ENCODE peak calls at places on chromosomes 4 and X, in four cellular contexts. One of them, this sample, is unnamed.

GRCh38 chrX:10681167-10681566 is 60.8 kb upstream of the MID1 start:
- DNase-seq in PC-3: no peak
- DNase-seq in colonic mucosa: no peak
- DNase-seq in neural progenitor cell: no peak
- DNase-seq in this sample: no peak

GRCh38 chr4:155954118-155954503 is 445 bp upstream of the CTSO start:
- DNase-seq in PC-3: no peak
- DNase-seq in colonic mucosa: peak
- DNase-seq in neural progenitor cell: no peak
- DNase-seq in this sample: no peak

GRCh38 chrX:66672106-66672505 is 33.2 kb upstream of the EDA2R start:
- DNase-seq in PC-3: no peak
- DNase-seq in colonic mucosa: no peak
- DNase-seq in neural progenitor cell: no peak
- DNase-seq in this sample: no peak

GRCh38 chrX:124720532-124720931 is 374.2 kb downstream of the SH2D1A start:
- DNase-seq in PC-3: no peak
- DNase-seq in colonic mucosa: no peak
- DNase-seq in neural progenitor cell: no peak
- DNase-seq in this sample: no peak

GRCh38 chr4:7195546-7196282 is 3.4 kb downstream of the SORCS2 start:
- DNase-seq in PC-3: no peak
- DNase-seq in colonic mucosa: no peak
- DNase-seq in neural progenitor cell: no peak
- DNase-seq in this sample: no peak

GRCh38 chrX:545488-545887 is 85.1 kb upstream of the SHOX start:
- DNase-seq in PC-3: no peak
- DNase-seq in colonic mucosa: no peak
- DNase-seq in neural progenitor cell: peak
- DNase-seq in this sample: no peak

GRCh38 chr4:41456559-41457101 is 81.3 kb upstream of the LIMCH1 start:
- DNase-seq in PC-3: no peak
- DNase-seq in colonic mucosa: no peak
- DNase-seq in neural progenitor cell: no peak
- DNase-seq in this sample: no peak

GRCh38 chr4:122329876-122330595 is 48.8 kb upstream of the ADAD1 start:
- DNase-seq in PC-3: peak
- DNase-seq in colonic mucosa: no peak
- DNase-seq in neural progenitor cell: no peak
- DNase-seq in this sample: no peak

GRCh38 chr4:98359646-98360045 is 98.5 kb downstream of the RAP1GDS1 start:
- DNase-seq in PC-3: no peak
- DNase-seq in colonic mucosa: no peak
- DNase-seq in neural progenitor cell: no peak
- DNase-seq in this sample: no peak

GRCh38 chrX:132023896-132024386 is 839 bp downstream of the STK26 start:
- DNase-seq in PC-3: peak
- DNase-seq in colonic mucosa: peak
- DNase-seq in neural progenitor cell: peak
- DNase-seq in this sample: no peak

DNA sequence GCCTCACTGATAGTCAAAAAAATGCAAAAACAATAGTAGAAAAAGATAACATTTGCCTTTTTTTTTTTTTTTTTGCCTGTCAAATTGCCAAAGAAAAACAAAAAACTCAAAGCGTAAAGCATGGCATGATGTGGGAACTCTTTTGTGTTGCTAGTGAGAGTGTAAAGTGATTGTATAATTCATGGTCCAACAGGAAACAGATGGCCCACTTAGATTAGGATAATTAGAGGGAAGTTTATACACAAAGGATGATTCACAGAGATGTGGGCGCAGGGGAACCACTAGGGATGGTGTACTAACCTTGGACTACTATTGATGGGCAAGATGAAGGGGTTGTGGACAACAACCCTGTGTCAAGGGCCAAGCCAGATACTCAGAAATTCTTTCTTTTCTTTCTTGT is 16.4 kb downstream of the MCUB start:
- DNase-seq in PC-3: no peak
- DNase-seq in colonic mucosa: no peak
- DNase-seq in neural progenitor cell: no peak
- DNase-seq in this sample: no peak
- H3K27ac ChIP-seq in PC-3: no peak
- H3K27ac ChIP-seq in colonic mucosa: no peak
- H3K27ac ChIP-seq in neural progenitor cell: no peak
- H3K27ac ChIP-seq in this sample: no peak

GRCh38 chr4:158811216-158811540 is 42.4 kb downstream of the FNIP2 start:
- DNase-seq in PC-3: no peak
- DNase-seq in colonic mucosa: no peak
- DNase-seq in neural progenitor cell: no peak
- DNase-seq in this sample: no peak

GRCh38 chr4:158811704-158812103 is 42.9 kb downstream of the FNIP2 start:
- DNase-seq in PC-3: peak
- DNase-seq in colonic mucosa: peak
- DNase-seq in neural progenitor cell: no peak
- DNase-seq in this sample: peak

GRCh38 chr4:158808399-158808798 is 39.6 kb downstream of the FNIP2 start:
- DNase-seq in PC-3: no peak
- DNase-seq in colonic mucosa: no peak
- DNase-seq in neural progenitor cell: no peak
- DNase-seq in this sample: no peak

GRCh38 chr4:158810487-158811215 is 41.8 kb downstream of the FNIP2 start:
- DNase-seq in PC-3: peak
- DNase-seq in colonic mucosa: peak
- DNase-seq in neural progenitor cell: peak
- DNase-seq in this sample: no peak

GRCh38 chr4:158809611-158810486 is 41.0 kb downstream of the FNIP2 start:
- DNase-seq in PC-3: peak
- DNase-seq in colonic mucosa: peak
- DNase-seq in neural progenitor cell: no peak
- DNase-seq in this sample: no peak
- H3K9ac ChIP-seq in PC-3: peak
- H3K9ac ChIP-seq in colonic mucosa: no peak
- H3K9ac ChIP-seq in neural progenitor cell: no peak
- H3K9ac ChIP-seq in this sample: no peak

GRCh38 chrX:67998540-67998939 is 434.8 kb downstream of the OPHN1 start:
- DNase-seq in PC-3: no peak
- DNase-seq in colonic mucosa: no peak
- DNase-seq in neural progenitor cell: no peak
- DNase-seq in this sample: no peak
- H3K27ac ChIP-seq in PC-3: no peak
- H3K27ac ChIP-seq in colonic mucosa: no peak
- H3K27ac ChIP-seq in neural progenitor cell: no peak
- H3K27ac ChIP-seq in this sample: no peak

GRCh38 chrX:115591856-115592842 is 31.2 kb downstream of the PLS3 start:
- DNase-seq in PC-3: peak
- DNase-seq in colonic mucosa: no peak
- DNase-seq in neural progenitor cell: no peak
- DNase-seq in this sample: no peak

GRCh38 chrX:115591420-115591819 is 30.4 kb downstream of the PLS3 start:
- DNase-seq in PC-3: no peak
- DNase-seq in colonic mucosa: no peak
- DNase-seq in neural progenitor cell: no peak
- DNase-seq in this sample: no peak

GRCh38 chrX:115589419-115589818 is 28.4 kb downstream of the PLS3 start:
- DNase-seq in PC-3: peak
- DNase-seq in colonic mucosa: no peak
- DNase-seq in neural progenitor cell: no peak
- DNase-seq in this sample: no peak

GRCh38 chrX:115595049-115595448 is 34.1 kb downstream of the PLS3 start:
- DNase-seq in PC-3: no peak
- DNase-seq in colonic mucosa: no peak
- DNase-seq in neural progenitor cell: no peak
- DNase-seq in this sample: no peak

DNA sequence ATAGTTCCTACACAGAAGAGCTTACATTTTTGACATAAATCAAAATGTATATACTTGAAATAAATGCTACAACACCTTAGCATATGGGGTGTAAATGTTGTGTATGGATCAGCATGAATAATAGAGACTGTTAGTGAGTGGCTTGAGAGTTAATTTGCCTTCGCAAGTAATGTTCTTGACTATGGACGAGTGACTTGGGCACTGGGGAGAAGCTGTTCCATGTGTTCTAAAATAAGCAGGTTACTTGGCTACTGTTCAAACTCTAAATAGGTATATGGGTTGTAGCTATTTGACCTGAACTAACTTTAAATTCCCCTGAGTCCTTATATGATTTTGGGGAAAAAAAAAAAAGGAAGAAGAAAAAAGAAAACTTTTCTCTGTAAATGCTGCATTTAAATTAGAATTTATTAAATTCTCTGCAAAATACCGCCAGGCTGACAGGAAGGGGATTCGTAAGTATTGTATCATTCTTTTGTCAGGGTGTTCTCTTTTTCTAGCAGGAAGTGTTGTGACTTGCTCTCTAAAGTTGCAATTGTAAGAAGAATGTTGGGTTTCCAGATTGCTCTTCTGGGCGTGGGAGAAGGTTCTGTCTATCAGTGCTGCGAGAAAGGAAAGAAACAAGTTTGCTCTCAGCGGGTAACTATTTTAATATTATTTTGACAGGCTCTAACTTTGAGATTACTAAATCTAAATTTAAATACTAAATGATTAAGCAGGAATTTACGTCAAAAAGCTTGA is 32.2 kb downstream of the PLS3 start:
- DNase-seq in PC-3: peak
- DNase-seq in colonic mucosa: no peak
- DNase-seq in neural progenitor cell: no peak
- DNase-seq in this sample: no peak
- H3K9ac ChIP-seq in PC-3: peak
- H3K9ac ChIP-seq in colonic mucosa: no peak
- H3K9ac ChIP-seq in neural progenitor cell: no peak
- H3K9ac ChIP-seq in this sample: peak

GRCh38 chrX:150649096-150649870 is 43.9 kb upstream of the MTMR1 start:
- DNase-seq in PC-3: peak
- DNase-seq in colonic mucosa: no peak
- DNase-seq in neural progenitor cell: no peak
- DNase-seq in this sample: no peak
- H3K27ac ChIP-seq in PC-3: no peak
- H3K27ac ChIP-seq in colonic mucosa: no peak
- H3K27ac ChIP-seq in neural progenitor cell: no peak
- H3K27ac ChIP-seq in this sample: no peak

GRCh38 chrX:41238543-41238942 is 95.4 kb upstream of the DDX3X start:
- DNase-seq in PC-3: peak
- DNase-seq in colonic mucosa: no peak
- DNase-seq in neural progenitor cell: no peak
- DNase-seq in this sample: no peak

GRCh38 chrX:41236629-41237028 is 97.3 kb upstream of the DDX3X start:
- DNase-seq in PC-3: no peak
- DNase-seq in colonic mucosa: no peak
- DNase-seq in neural progenitor cell: no peak
- DNase-seq in this sample: no peak

GRCh38 chrX:41233988-41234387 is 100.0 kb upstream of the DDX3X start:
- DNase-seq in PC-3: no peak
- DNase-seq in colonic mucosa: no peak
- DNase-seq in neural progenitor cell: no peak
- DNase-seq in this sample: no peak

GRCh38 chrX:41240504-41240903 is 93.5 kb upstream of the DDX3X start:
- DNase-seq in PC-3: no peak
- DNase-seq in colonic mucosa: no peak
- DNase-seq in neural progenitor cell: no peak
- DNase-seq in this sample: no peak

DNA sequence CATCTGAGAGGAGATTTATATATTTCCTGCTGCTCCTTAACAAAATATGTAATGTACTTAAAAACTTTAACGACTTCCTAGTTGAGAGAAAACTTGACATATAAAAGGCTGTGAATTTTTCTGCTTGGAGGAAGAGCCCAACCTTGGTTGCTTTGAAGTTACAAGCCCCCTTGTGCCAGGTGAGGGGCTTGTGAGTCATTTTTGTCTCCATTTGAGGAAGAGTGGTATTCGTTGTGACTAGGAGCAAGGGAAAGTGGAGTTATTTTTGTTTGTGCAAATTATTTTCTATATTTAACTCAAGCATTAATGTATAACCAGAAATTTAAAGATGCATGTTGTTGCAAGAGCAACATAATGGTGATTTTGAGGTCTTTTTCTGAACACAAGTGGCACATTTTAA is 99.0 kb upstream of the DDX3X start:
- DNase-seq in PC-3: no peak
- DNase-seq in colonic mucosa: no peak
- DNase-seq in neural progenitor cell: no peak
- DNase-seq in this sample: no peak
- H3K9ac ChIP-seq in PC-3: no peak
- H3K9ac ChIP-seq in colonic mucosa: no peak
- H3K9ac ChIP-seq in neural progenitor cell: no peak
- H3K9ac ChIP-seq in this sample: no peak